ENCODE peak calls at places on chromosomes 6 and 20, in four cellular contexts. One of them, this sample, is unnamed.
A peak's percentile ranks its signal among the peaks of the same experiment; 100 is the strongest.

GRCh38 chr6:142474446-142475289 is 172.9 kb downstream of the ADGRG6 start:
- DNase-seq in AG04450: peak; percentile 44
- DNase-seq in foreskin fibroblast: peak; percentile 75
- DNase-seq in Peyer's patch: peak; percentile 47
- DNase-seq in this sample: peak; percentile 50

GRCh38 chr6:168574699-168575195 is 133.8 kb downstream of the SMOC2 start:
- DNase-seq in Peyer's patch: no peak
- DNase-seq in AG04450: no peak
- DNase-seq in foreskin fibroblast: no peak
- DNase-seq in this sample: no peak

GRCh38 chr20:50039706-50040431 is 57.1 kb downstream of the SNAI1 start:
- DNase-seq in Peyer's patch: no peak
- DNase-seq in AG04450: no peak
- DNase-seq in foreskin fibroblast: no peak
- DNase-seq in this sample: no peak

GRCh38 chr6:142537612-142538478 is 236.0 kb downstream of the ADGRG6 start:
- DNase-seq in AG04450: no peak
- DNase-seq in Peyer's patch: no peak
- DNase-seq in foreskin fibroblast: peak; percentile 15
- DNase-seq in this sample: peak; percentile 35

GRCh38 chr20:53849471-53850059 is 220.8 kb downstream of the BCAS1 start:
- DNase-seq in AG04450: no peak
- DNase-seq in foreskin fibroblast: no peak
- DNase-seq in Peyer's patch: no peak
- DNase-seq in this sample: no peak

GRCh38 chr20:50982372-50982771 is 23.8 kb downstream of the MOCS3 start:
- DNase-seq in foreskin fibroblast: peak; percentile 80
- DNase-seq in AG04450: no peak
- DNase-seq in Peyer's patch: peak; percentile 63
- DNase-seq in this sample: no peak

GRCh38 chr6:163526356-163526755 is 111.8 kb downstream of the QKI start:
- DNase-seq in AG04450: no peak
- DNase-seq in foreskin fibroblast: no peak
- DNase-seq in Peyer's patch: no peak
- DNase-seq in this sample: no peak

GRCh38 chr6:84579404-84579803 is 185.0 kb downstream of the TBX18 start:
- DNase-seq in foreskin fibroblast: no peak
- DNase-seq in Peyer's patch: no peak
- DNase-seq in AG04450: no peak
- DNase-seq in this sample: no peak

GRCh38 chr6:80439721-80440488 is 333.4 kb downstream of the BCKDHB start:
- DNase-seq in AG04450: no peak
- DNase-seq in foreskin fibroblast: no peak
- DNase-seq in Peyer's patch: no peak
- DNase-seq in this sample: no peak

GRCh38 chr6:119533603-119534279 is 184.2 kb upstream of the MAN1A1 start:
- DNase-seq in Peyer's patch: no peak
- DNase-seq in AG04450: peak; percentile 18
- DNase-seq in foreskin fibroblast: peak; percentile 78
- DNase-seq in this sample: peak; percentile 43

GRCh38 chr20:14582855-14583254 is 245.4 kb upstream of the FLRT3 start:
- DNase-seq in Peyer's patch: no peak
- DNase-seq in foreskin fibroblast: peak; percentile 85
- DNase-seq in AG04450: no peak
- DNase-seq in this sample: no peak

GRCh38 chr20:25227317-25227831 is 20.5 kb upstream of the PYGB start:
- DNase-seq in Peyer's patch: no peak
- DNase-seq in AG04450: no peak
- DNase-seq in foreskin fibroblast: peak; percentile 75
- DNase-seq in this sample: no peak

GRCh38 chr6:25582101-25582500 is 69.9 kb upstream of the SCGN start:
- DNase-seq in AG04450: no peak
- DNase-seq in Peyer's patch: no peak
- DNase-seq in foreskin fibroblast: no peak
- DNase-seq in this sample: no peak

GRCh38 chr6:42690872-42691271 is 31.5 kb downstream of the PRPH2 start:
- DNase-seq in Peyer's patch: no peak
- DNase-seq in foreskin fibroblast: no peak
- DNase-seq in AG04450: no peak
- DNase-seq in this sample: no peak

GRCh38 chr6:8278562-8278961 is 156.8 kb downstream of the SLC35B3 start:
- DNase-seq in Peyer's patch: no peak
- DNase-seq in foreskin fibroblast: no peak
- DNase-seq in AG04450: no peak
- DNase-seq in this sample: no peak

GRCh38 chr6:129699661-129700060 is 10.3 kb downstream of the ARHGAP18 start:
- DNase-seq in Peyer's patch: no peak
- DNase-seq in AG04450: no peak
- DNase-seq in foreskin fibroblast: no peak
- DNase-seq in this sample: no peak

GRCh38 chr6:29552512-29553051 is 7.0 kb downstream of the UBD start:
- DNase-seq in foreskin fibroblast: peak; percentile 79
- DNase-seq in Peyer's patch: no peak
- DNase-seq in AG04450: peak; percentile 29
- DNase-seq in this sample: peak; percentile 75
- H3K4me3 ChIP-seq in foreskin fibroblast: no peak overlapping the region
- H3K4me3 ChIP-seq in Peyer's patch: peak overlapping the region; percentile 45
- H3K4me3 ChIP-seq in AG04450: no peak overlapping the region
- H3K4me3 ChIP-seq in this sample: no peak overlapping the region

GRCh38 chr6:105993341-105993740 is 92.8 kb upstream of the PRDM1 start:
- DNase-seq in foreskin fibroblast: no peak
- DNase-seq in AG04450: no peak
- DNase-seq in Peyer's patch: no peak
- DNase-seq in this sample: peak; percentile 16
- H3K4me3 ChIP-seq in foreskin fibroblast: peak overlapping the region; percentile 64
- H3K4me3 ChIP-seq in AG04450: peak overlapping the region; percentile 70
- H3K4me3 ChIP-seq in Peyer's patch: no peak overlapping the region
- H3K4me3 ChIP-seq in this sample: peak overlapping the region; percentile 79

GRCh38 chr6:35922139-35922554 is 1.2 kb upstream of the SRPK1 start:
- DNase-seq in foreskin fibroblast: no peak
- DNase-seq in Peyer's patch: no peak
- DNase-seq in AG04450: no peak
- DNase-seq in this sample: no peak
- H3K4me3 ChIP-seq in foreskin fibroblast: no peak overlapping the region
- H3K4me3 ChIP-seq in Peyer's patch: no peak overlapping the region
- H3K4me3 ChIP-seq in AG04450: no peak overlapping the region
- H3K4me3 ChIP-seq in this sample: peak overlapping the region; percentile 98

GRCh38 chr6:48194596-48195295 is 83.7 kb upstream of the PTCHD4 start:
- DNase-seq in AG04450: no peak
- DNase-seq in foreskin fibroblast: no peak
- DNase-seq in Peyer's patch: no peak
- DNase-seq in this sample: no peak
- H3K4me3 ChIP-seq in AG04450: no peak overlapping the region
- H3K4me3 ChIP-seq in foreskin fibroblast: no peak overlapping the region
- H3K4me3 ChIP-seq in Peyer's patch: no peak overlapping the region
- H3K4me3 ChIP-seq in this sample: no peak overlapping the region

DNA sequence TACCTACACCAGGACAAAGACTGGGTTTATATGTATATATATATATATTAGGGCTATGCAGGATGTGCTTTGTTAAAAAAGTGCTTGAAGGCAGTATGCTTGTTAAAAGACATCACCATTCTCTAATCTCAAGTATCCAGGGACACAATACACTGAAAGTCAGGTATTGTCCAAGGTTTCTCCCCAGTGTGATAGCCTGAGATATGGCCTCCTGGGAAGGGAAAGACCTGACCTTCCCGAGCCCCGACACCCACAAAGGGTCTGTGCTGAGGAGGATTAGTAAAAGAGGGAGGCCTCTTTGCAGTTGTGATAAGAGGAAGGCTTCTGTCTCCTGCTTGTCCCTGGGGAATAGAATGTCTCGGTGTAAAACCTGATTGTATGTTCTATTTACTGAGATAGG is 156.9 kb downstream of the GPX5 start:
- DNase-seq in Peyer's patch: no peak
- DNase-seq in AG04450: no peak
- DNase-seq in foreskin fibroblast: no peak
- DNase-seq in this sample: no peak
- H3K4me3 ChIP-seq in Peyer's patch: no peak overlapping the region
- H3K4me3 ChIP-seq in AG04450: no peak overlapping the region
- H3K4me3 ChIP-seq in foreskin fibroblast: no peak overlapping the region
- H3K4me3 ChIP-seq in this sample: no peak overlapping the region

GRCh38 chr6:109252261-109253041 is 129.8 kb downstream of the CD164 start:
- DNase-seq in foreskin fibroblast: no peak
- DNase-seq in AG04450: no peak
- DNase-seq in Peyer's patch: no peak
- DNase-seq in this sample: no peak
- H3K4me3 ChIP-seq in foreskin fibroblast: no peak overlapping the region
- H3K4me3 ChIP-seq in AG04450: no peak overlapping the region
- H3K4me3 ChIP-seq in Peyer's patch: no peak overlapping the region
- H3K4me3 ChIP-seq in this sample: no peak overlapping the region

DNA sequence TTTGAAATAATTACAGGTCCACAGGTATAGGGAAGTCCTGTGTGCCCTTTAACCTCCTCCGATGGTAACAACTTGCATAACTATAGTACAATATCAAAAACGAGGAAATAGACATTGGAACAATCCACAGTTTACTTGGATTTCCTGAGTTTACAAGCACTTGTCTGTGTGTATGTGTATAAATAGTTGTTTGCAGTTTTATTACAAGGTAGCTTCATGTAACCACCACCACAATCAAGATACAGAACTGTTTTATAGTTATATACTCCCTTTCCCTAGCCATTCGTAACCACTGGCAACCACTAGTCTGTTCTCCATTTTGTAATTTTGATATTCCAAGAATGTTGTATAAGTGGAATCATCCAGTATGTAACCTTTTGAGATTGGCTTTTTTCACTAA is 9.1 kb downstream of the FBXO9 start:
- DNase-seq in Peyer's patch: no peak
- DNase-seq in foreskin fibroblast: no peak
- DNase-seq in AG04450: no peak
- DNase-seq in this sample: no peak
- H3K4me3 ChIP-seq in Peyer's patch: no peak overlapping the region
- H3K4me3 ChIP-seq in foreskin fibroblast: no peak overlapping the region
- H3K4me3 ChIP-seq in AG04450: no peak overlapping the region
- H3K4me3 ChIP-seq in this sample: no peak overlapping the region